ENCODE peak calls at places on chromosomes 6 and 20, in six cellular contexts. One of them, this sample, is unnamed.

GRCh38 chr6:111926731-111927302 is 53.6 kb upstream of the FYN start:
- DNase-seq in tibial nerve: no peak
- DNase-seq in iPS-NIHi11: no peak
- DNase-seq in GM13977: no peak
- DNase-seq in activated CD4-positive, CD25-positive, alpha-beta regulatory T cell: no peak
- DNase-seq in cardiac muscle cell: no peak
- DNase-seq in this sample: no peak

GRCh38 chr6:77463308-77463880 is at the start of gene HTR1B:
- DNase-seq in tibial nerve: no peak
- DNase-seq in iPS-NIHi11: peak; percentile 31
- DNase-seq in GM13977: peak; percentile 20
- DNase-seq in activated CD4-positive, CD25-positive, alpha-beta regulatory T cell: no peak
- DNase-seq in cardiac muscle cell: peak; percentile 37
- DNase-seq in this sample: no peak

GRCh38 chr20:44649976-44650375 is 1.5 kb downstream of the ADA start:
- DNase-seq in tibial nerve: no peak
- DNase-seq in iPS-NIHi11: no peak
- DNase-seq in GM13977: no peak
- DNase-seq in activated CD4-positive, CD25-positive, alpha-beta regulatory T cell: no peak
- DNase-seq in cardiac muscle cell: no peak
- DNase-seq in this sample: no peak

GRCh38 chr6:34695729-34696188 is 808 bp downstream of the ILRUN start:
- DNase-seq in tibial nerve: no peak
- DNase-seq in iPS-NIHi11: no peak
- DNase-seq in GM13977: no peak
- DNase-seq in activated CD4-positive, CD25-positive, alpha-beta regulatory T cell: no peak
- DNase-seq in cardiac muscle cell: no peak
- DNase-seq in this sample: no peak

GRCh38 chr20:60123652-60124051 is 165.4 kb downstream of the CDH26 start:
- DNase-seq in tibial nerve: no peak
- DNase-seq in iPS-NIHi11: no peak
- DNase-seq in GM13977: no peak
- DNase-seq in activated CD4-positive, CD25-positive, alpha-beta regulatory T cell: no peak
- DNase-seq in cardiac muscle cell: no peak
- DNase-seq in this sample: no peak

GRCh38 chr6:11040134-11040533 is 4.0 kb downstream of the ELOVL2 start:
- DNase-seq in tibial nerve: no peak
- DNase-seq in iPS-NIHi11: no peak
- DNase-seq in GM13977: no peak
- DNase-seq in activated CD4-positive, CD25-positive, alpha-beta regulatory T cell: no peak
- DNase-seq in cardiac muscle cell: no peak
- DNase-seq in this sample: no peak

GRCh38 chr20:13340088-13340487 is 119.0 kb downstream of the ISM1 start:
- DNase-seq in tibial nerve: no peak
- DNase-seq in iPS-NIHi11: no peak
- DNase-seq in GM13977: no peak
- DNase-seq in activated CD4-positive, CD25-positive, alpha-beta regulatory T cell: no peak
- DNase-seq in cardiac muscle cell: no peak
- DNase-seq in this sample: no peak

GRCh38 chr6:43835872-43836419 is 65.9 kb downstream of the VEGFA start:
- DNase-seq in tibial nerve: no peak
- DNase-seq in iPS-NIHi11: no peak
- DNase-seq in GM13977: no peak
- DNase-seq in activated CD4-positive, CD25-positive, alpha-beta regulatory T cell: no peak
- DNase-seq in cardiac muscle cell: no peak
- DNase-seq in this sample: no peak

GRCh38 chr20:1451092-1451491 is 15.6 kb downstream of the NSFL1C start:
- DNase-seq in tibial nerve: no peak
- DNase-seq in iPS-NIHi11: no peak
- DNase-seq in GM13977: no peak
- DNase-seq in activated CD4-positive, CD25-positive, alpha-beta regulatory T cell: no peak
- DNase-seq in cardiac muscle cell: no peak
- DNase-seq in this sample: no peak

GRCh38 chr6:103018426-103018825 is 1624.9 kb downstream of the GRIK2 start:
- DNase-seq in tibial nerve: no peak
- DNase-seq in iPS-NIHi11: no peak
- DNase-seq in GM13977: no peak
- DNase-seq in activated CD4-positive, CD25-positive, alpha-beta regulatory T cell: no peak
- DNase-seq in cardiac muscle cell: no peak
- DNase-seq in this sample: no peak

GRCh38 chr20:32440758-32441078 is 82.6 kb downstream of the ASXL1 start:
- DNase-seq in tibial nerve: no peak
- DNase-seq in iPS-NIHi11: no peak
- DNase-seq in GM13977: no peak
- DNase-seq in activated CD4-positive, CD25-positive, alpha-beta regulatory T cell: no peak
- DNase-seq in cardiac muscle cell: no peak
- DNase-seq in this sample: no peak

GRCh38 chr6:108635505-108636226 is 74.9 kb downstream of the FOXO3 start:
- DNase-seq in tibial nerve: no peak
- DNase-seq in iPS-NIHi11: no peak
- DNase-seq in GM13977: no peak
- DNase-seq in activated CD4-positive, CD25-positive, alpha-beta regulatory T cell: no peak
- DNase-seq in cardiac muscle cell: no peak
- DNase-seq in this sample: no peak

GRCh38 chr20:44496976-44497375 is 21.3 kb downstream of the TTPAL start:
- DNase-seq in tibial nerve: no peak
- DNase-seq in iPS-NIHi11: no peak
- DNase-seq in GM13977: peak; percentile 23
- DNase-seq in activated CD4-positive, CD25-positive, alpha-beta regulatory T cell: no peak
- DNase-seq in cardiac muscle cell: no peak
- DNase-seq in this sample: no peak

This sample was measured in dermis microvascular lymphatic vessel endothelial cell.